ENCODE peak calls at places on chromosome 4, in four cellular contexts. E is tibial nerve, A is pancreas, O is fibroblast of mammary gland. C is an unnamed sample.

GRCh38 chr4:171785392-171785791 is 27.8 kb upstream of the GALNTL6 start:
- DNase-seq in E (no peak), A (no peak), O (no peak), C (peak; percentile 2)

GRCh38 chr4:41443340-41444079 is 94.4 kb upstream of the LIMCH1 start:
- DNase-seq in O (no peak), A (no peak), E (no peak), C (no peak)

GRCh38 chr4:22500128-22500611 is 15.7 kb downstream of the ADGRA3 start:
- DNase-seq in O (no peak), E (no peak), A (peak; percentile 9), C (no peak)

GRCh38 chr4:61312526-61312925 is 112.4 kb downstream of the ADGRL3 start:
- DNase-seq in O (no peak), A (no peak), E (no peak), C (peak; percentile 63)

GRCh38 chr4:96016615-96017299 is 176.9 kb downstream of the PDHA2 start:
- DNase-seq in E (no peak), O (peak; percentile 72), A (no peak), C (peak; percentile 72)

GRCh38 chr4:76897522-76898384 is at the start of gene SOWAHB:
- DNase-seq in O (no peak), A (peak; percentile 95), E (no peak), C (no peak)

GRCh38 chr4:81319657-81320056 is 104.6 kb upstream of the PRKG2 start:
- DNase-seq in A (no peak), O (no peak), E (no peak), C (no peak)

GRCh38 chr4:176883108-176883550 is 90.4 kb upstream of the VEGFC start:
- DNase-seq in E (no peak), A (no peak), O (no peak), C (peak; percentile 33)

GRCh38 chr4:45442466-45442865 is 681.4 kb downstream of the GABRG1 start:
- DNase-seq in E (no peak), A (no peak), O (peak; percentile 24), C (peak; percentile 43)

GRCh38 chr4:73901031-73901430 is 31.8 kb downstream of the CXCL1 start:
- DNase-seq in A (no peak), E (no peak), O (peak; percentile 98), C (no peak)

GRCh38 chr4:122480023-122480422 is 23.5 kb upstream of the IL2 start:
- DNase-seq in O (peak; percentile 21), A (no peak), E (no peak), C (peak; percentile 64)

GRCh38 chr4:128571747-128572146 is 237.8 kb upstream of the JADE1 start:
- DNase-seq in O (peak; percentile 97), A (peak; percentile 58), E (no peak), C (peak; percentile 97)

GRCh38 chr4:110823251-110823650 is 200.4 kb upstream of the PITX2 start:
- DNase-seq in A (no peak), O (peak; percentile 89), E (no peak), C (no peak)

GRCh38 chr4:52873191-52873590 is 11.1 kb downstream of the RASL11B start:
- DNase-seq in E (no peak), O (no peak), A (peak; percentile 24), C (no peak)

GRCh38 chr4:147741190-147741788 is 9.4 kb downstream of the ARHGAP10 start:
- DNase-seq in O (no peak), E (no peak), A (no peak), C (peak; percentile 41)

GRCh38 chr4:137981277-137981676 is 260.9 kb downstream of the SLC7A11 start:
- DNase-seq in A (no peak), E (no peak), O (peak; percentile 68), C (peak; percentile 71)

GRCh38 chr4:148211533-148211932 is 230.7 kb downstream of the NR3C2 start:
- DNase-seq in O (no peak), E (no peak), A (no peak), C (no peak)

GRCh38 chr4:76634239-76634638 is 199.2 kb downstream of the SHROOM3 start:
- DNase-seq in A (no peak), E (no peak), O (peak; percentile 59), C (peak; percentile 72)

GRCh38 chr4:46387956-46388355 is 2.0 kb downstream of the GABRA2 start:
- DNase-seq in A (no peak), E (no peak), O (no peak), C (peak; percentile 6)

GRCh38 chr4:173515458-173515857 is 14.6 kb downstream of the HAND2 start:
- DNase-seq in A (no peak), E (no peak), O (no peak), C (no peak)

GRCh38 chr4:103773691-103774231 is 54.0 kb upstream of the TACR3 start:
- DNase-seq in O (no peak), E (no peak), A (no peak), C (no peak)

GRCh38 chr4:149788286-149788685 is 27.4 kb downstream of the IQCM start:
- DNase-seq in O (no peak), E (no peak), A (no peak), C (no peak)

GRCh38 chr4:33255094-33255493 is 2534.9 kb downstream of the PCDH7 start:
- DNase-seq in A (no peak), E (no peak), O (no peak), C (no peak)

GRCh38 chr4:13559414-13559813 is 15.1 kb upstream of the NKX3-2 start:
- DNase-seq in A (no peak), O (peak; percentile 82), E (no peak), C (peak; percentile 79)

GRCh38 chr4:108774809-108775530 is 12.1 kb upstream of the ETNPPL start:
- DNase-seq in A (peak; percentile 74), O (no peak), E (no peak), C (no peak)

GRCh38 chr4:41318839-41319530 is 62.3 kb downstream of the UCHL1 start:
- DNase-seq in O (peak; percentile 1), E (no peak), A (no peak), C (peak; percentile 26)

GRCh38 chr4:127586922-127587571 is 45.7 kb upstream of the INTU start:
- DNase-seq in E (no peak), A (no peak), O (peak; percentile 37), C (peak; percentile 74)

GRCh38 chr4:184621518-184621917 is 27.7 kb downstream of the CASP3 start:
- DNase-seq in O (no peak), A (no peak), E (no peak), C (no peak)

GRCh38 chr4:139902328-139903217 is 237.0 kb downstream of the MGST2 start:
- DNase-seq in A (no peak), E (no peak), O (peak; percentile 33), C (peak; percentile 40)

GRCh38 chr4:162683659-162684370 is 482.9 kb downstream of the NAF1 start:
- DNase-seq in A (no peak), O (no peak), E (no peak), C (peak; percentile 69)

GRCh38 chr4:26204249-26204825 is 116.5 kb upstream of the RBPJ start:
- DNase-seq in E (no peak), O (no peak), A (no peak), C (no peak)

GRCh38 chr4:56611501-56611900 is 69.6 kb downstream of the HOPX start:
- DNase-seq in O (peak; percentile 33), E (no peak), A (no peak), C (peak; percentile 49)

GRCh38 chr4:176404591-176404990 is 84.8 kb downstream of the SPCS3 start:
- DNase-seq in A (no peak), E (no peak), O (peak; percentile 81), C (peak; percentile 73)

GRCh38 chr4:88158360-88159136 is at the start of gene ABCG2:
- DNase-seq in O (peak; percentile 59), E (no peak), A (no peak), C (peak; percentile 45)

GRCh38 chr4:17094209-17094608 is 195.8 kb upstream of the LDB2 start:
- DNase-seq in A (no peak), O (no peak), E (no peak), C (peak; percentile 13)

GRCh38 chr4:124641715-124642380 is 70.7 kb downstream of the ANKRD50 start:
- DNase-seq in A (no peak), O (peak; percentile 95), E (no peak), C (peak; percentile 81)
- H3K4me3 ChIP-seq in A (no peak overlapping the region), O (no peak overlapping the region), E (no peak overlapping the region), C (no peak overlapping the region)

GRCh38 chr4:152325831-152326230 is 210.1 kb downstream of the FBXW7 start:
- DNase-seq in A (no peak), O (no peak), E (no peak), C (no peak)
- TF ChIP-seq CTCF in A (no peak), O (no peak), E (no peak), C (no peak)

DNA sequence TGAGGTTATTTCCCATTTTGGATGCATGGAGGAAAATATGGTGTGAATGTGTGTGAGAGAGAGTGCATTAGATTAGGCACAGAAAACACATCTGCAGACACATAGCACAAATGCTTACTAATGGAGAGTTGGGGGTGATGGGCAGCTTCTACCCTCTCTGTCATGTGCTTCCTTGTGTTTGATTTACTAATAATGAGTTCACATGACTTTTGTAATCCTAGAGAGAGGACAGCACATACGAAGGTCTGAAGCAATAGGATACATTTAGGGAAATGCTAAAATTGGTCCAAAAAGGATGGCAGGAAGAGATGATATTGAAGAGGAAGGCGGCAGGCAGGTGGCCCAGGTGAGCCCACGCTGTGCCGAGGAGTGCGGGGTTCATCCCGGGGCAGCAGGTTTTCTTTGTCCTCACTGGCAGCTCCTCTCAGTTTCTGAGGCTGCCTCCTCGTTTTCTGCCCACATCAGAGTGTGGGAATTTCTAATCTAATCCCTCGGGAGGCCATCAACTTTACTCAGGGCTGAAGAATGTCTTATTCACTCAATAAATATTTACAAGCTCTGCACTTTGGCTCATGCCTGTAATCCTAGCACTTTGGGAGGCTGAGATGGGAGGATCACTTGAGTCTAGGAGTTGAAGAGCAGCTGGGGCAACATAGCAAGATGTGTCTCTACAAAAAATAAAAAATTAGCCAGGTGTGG is 15.9 kb upstream of the MAP9 start:
- DNase-seq in O (peak; percentile 88), E (no peak), A (no peak), C (peak; percentile 78)
- H3K4me3 ChIP-seq in O (no peak overlapping the region), E (no peak overlapping the region), A (no peak overlapping the region), C (no peak overlapping the region)

GRCh38 chr4:8465615-8466611 is 25.3 kb downstream of the TRMT44 start:
- DNase-seq in A (no peak), O (no peak), E (no peak), C (no peak)

GRCh38 chr4:8469550-8469949 is 29.0 kb downstream of the TRMT44 start:
- DNase-seq in E (no peak), O (no peak), A (no peak), C (no peak)

GRCh38 chr4:8464376-8464775 is 23.8 kb downstream of the TRMT44 start:
- DNase-seq in A (no peak), O (no peak), E (no peak), C (no peak)

GRCh38 chr4:8468746-8469535 is 28.4 kb downstream of the TRMT44 start:
- DNase-seq in E (peak; percentile 40), O (peak; percentile 62), A (peak; percentile 41), C (peak; percentile 83)

DNA sequence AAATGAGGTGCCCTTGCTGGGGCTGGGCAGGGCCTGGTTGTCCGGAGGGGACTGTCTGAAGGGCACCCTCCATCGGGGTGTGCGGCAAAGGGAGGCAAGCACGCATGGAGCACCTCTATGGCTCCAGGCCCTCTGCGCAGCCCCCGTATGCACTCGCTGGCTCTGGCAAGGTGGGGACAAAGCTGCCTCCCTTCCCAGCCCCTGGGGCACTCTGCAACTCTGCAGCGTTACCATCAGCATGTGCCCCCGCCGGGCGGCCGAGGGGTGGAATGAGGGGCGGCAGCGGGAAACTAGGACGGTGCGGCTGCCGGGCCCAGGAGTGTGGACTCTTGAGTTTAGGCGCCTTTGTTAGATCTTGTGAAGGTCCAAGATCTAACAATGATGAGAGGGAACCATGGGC is 26.4 kb downstream of the TRMT44 start:
- DNase-seq in A (no peak), O (no peak), E (no peak), C (no peak)
- TF ChIP-seq CTCF in A (no peak), O (no peak), E (no peak), C (no peak)